ENCODE peak calls at places on chromosome 1, in six cellular contexts. One of them, this sample, is unnamed.

GRCh38 chr1:63847308-63847910 is 73.6 kb downstream of the ROR1 start:
- DNase-seq in GM23248: no peak
- DNase-seq in astrocyte: no peak
- DNase-seq in SK-N-SH: no peak
- DNase-seq in K562: no peak
- DNase-seq in OCI-LY7: no peak
- DNase-seq in this sample: no peak

GRCh38 chr1:207004931-207005830 is 27.4 kb downstream of the C1orf116 start:
- DNase-seq in GM23248: peak
- DNase-seq in astrocyte: peak
- DNase-seq in SK-N-SH: peak
- DNase-seq in K562: peak
- DNase-seq in OCI-LY7: peak
- DNase-seq in this sample: peak

GRCh38 chr1:186887198-186887597 is 58.4 kb downstream of the PLA2G4A start:
- DNase-seq in GM23248: no peak
- DNase-seq in astrocyte: peak
- DNase-seq in SK-N-SH: no peak
- DNase-seq in K562: no peak
- DNase-seq in OCI-LY7: no peak
- DNase-seq in this sample: no peak

GRCh38 chr1:209427811-209428210 is 155.7 kb upstream of the CAMK1G start:
- DNase-seq in GM23248: no peak
- DNase-seq in astrocyte: no peak
- DNase-seq in SK-N-SH: no peak
- DNase-seq in K562: peak
- DNase-seq in OCI-LY7: no peak
- DNase-seq in this sample: no peak

GRCh38 chr1:78519446-78519845 is 28.7 kb downstream of the PTGFR start:
- DNase-seq in GM23248: peak
- DNase-seq in astrocyte: peak
- DNase-seq in SK-N-SH: no peak
- DNase-seq in K562: no peak
- DNase-seq in OCI-LY7: no peak
- DNase-seq in this sample: no peak

GRCh38 chr1:29645586-29645985 is 409.3 kb downstream of the PTPRU start:
- DNase-seq in GM23248: no peak
- DNase-seq in astrocyte: no peak
- DNase-seq in SK-N-SH: no peak
- DNase-seq in K562: no peak
- DNase-seq in OCI-LY7: no peak
- DNase-seq in this sample: no peak

GRCh38 chr1:41598325-41598724 is 113.8 kb upstream of the EDN2 start:
- DNase-seq in GM23248: no peak
- DNase-seq in astrocyte: no peak
- DNase-seq in SK-N-SH: no peak
- DNase-seq in K562: no peak
- DNase-seq in OCI-LY7: no peak
- DNase-seq in this sample: no peak

GRCh38 chr1:245797592-245798366 is 643.0 kb downstream of the KIF26B start:
- DNase-seq in GM23248: peak
- DNase-seq in astrocyte: peak
- DNase-seq in SK-N-SH: no peak
- DNase-seq in K562: peak
- DNase-seq in OCI-LY7: peak
- DNase-seq in this sample: no peak

GRCh38 chr1:182972231-182972630 is 19.3 kb upstream of the SHCBP1L start:
- DNase-seq in GM23248: no peak
- DNase-seq in astrocyte: no peak
- DNase-seq in SK-N-SH: no peak
- DNase-seq in K562: no peak
- DNase-seq in OCI-LY7: no peak
- DNase-seq in this sample: no peak

GRCh38 chr1:238558156-238558555 is 667.4 kb upstream of the ZP4 start:
- DNase-seq in GM23248: peak
- DNase-seq in astrocyte: peak
- DNase-seq in SK-N-SH: no peak
- DNase-seq in K562: no peak
- DNase-seq in OCI-LY7: no peak
- DNase-seq in this sample: no peak

GRCh38 chr1:53326598-53327182 is 1.2 kb downstream of the LRP8 start:
- DNase-seq in GM23248: peak
- DNase-seq in astrocyte: peak
- DNase-seq in SK-N-SH: peak
- DNase-seq in K562: peak
- DNase-seq in OCI-LY7: peak
- DNase-seq in this sample: peak

GRCh38 chr1:51966559-51966958 is 23.9 kb downstream of the RAB3B start:
- DNase-seq in GM23248: no peak
- DNase-seq in astrocyte: no peak
- DNase-seq in SK-N-SH: no peak
- DNase-seq in K562: no peak
- DNase-seq in OCI-LY7: no peak
- DNase-seq in this sample: no peak

GRCh38 chr1:98049370-98050115 is 128.7 kb upstream of the DPYD start:
- DNase-seq in GM23248: peak
- DNase-seq in astrocyte: peak
- DNase-seq in SK-N-SH: peak
- DNase-seq in K562: no peak
- DNase-seq in OCI-LY7: no peak
- DNase-seq in this sample: no peak

GRCh38 chr1:1282998-1283397 is 2.8 kb downstream of the SCNN1D start:
- DNase-seq in GM23248: peak
- DNase-seq in astrocyte: peak
- DNase-seq in SK-N-SH: no peak
- DNase-seq in K562: no peak
- DNase-seq in OCI-LY7: no peak
- DNase-seq in this sample: no peak

GRCh38 chr1:89739013-89739843 is 81.6 kb upstream of the LRRC8D start:
- DNase-seq in GM23248: peak
- DNase-seq in astrocyte: peak
- DNase-seq in SK-N-SH: no peak
- DNase-seq in K562: peak
- DNase-seq in OCI-LY7: no peak
- DNase-seq in this sample: no peak

GRCh38 chr1:76179297-76179696 is 104.8 kb downstream of the ST6GALNAC3 start:
- DNase-seq in GM23248: no peak
- DNase-seq in astrocyte: no peak
- DNase-seq in SK-N-SH: no peak
- DNase-seq in K562: no peak
- DNase-seq in OCI-LY7: no peak
- DNase-seq in this sample: no peak

GRCh38 chr1:156419863-156420208 is 50.8 kb downstream of the RHBG start:
- DNase-seq in GM23248: no peak
- DNase-seq in astrocyte: no peak
- DNase-seq in SK-N-SH: peak
- DNase-seq in K562: peak
- DNase-seq in OCI-LY7: peak
- DNase-seq in this sample: no peak

GRCh38 chr1:56967900-56968832 is 2.4 kb upstream of the C8B start:
- DNase-seq in GM23248: peak
- DNase-seq in astrocyte: no peak
- DNase-seq in SK-N-SH: peak
- DNase-seq in K562: peak
- DNase-seq in OCI-LY7: no peak
- DNase-seq in this sample: no peak

GRCh38 chr1:54489627-54490240 is 58.3 kb upstream of the ACOT11 start:
- DNase-seq in GM23248: no peak
- DNase-seq in astrocyte: no peak
- DNase-seq in SK-N-SH: no peak
- DNase-seq in K562: no peak
- DNase-seq in OCI-LY7: no peak
- DNase-seq in this sample: no peak

GRCh38 chr1:245678866-245679411 is 524.2 kb downstream of the KIF26B start:
- DNase-seq in GM23248: no peak
- DNase-seq in astrocyte: no peak
- DNase-seq in SK-N-SH: no peak
- DNase-seq in K562: no peak
- DNase-seq in OCI-LY7: no peak
- DNase-seq in this sample: no peak

GRCh38 chr1:24175033-24175755 is 11.9 kb downstream of the IFNLR1 start:
- DNase-seq in GM23248: no peak
- DNase-seq in astrocyte: no peak
- DNase-seq in SK-N-SH: no peak
- DNase-seq in K562: no peak
- DNase-seq in OCI-LY7: no peak
- DNase-seq in this sample: no peak

GRCh38 chr1:247111259-247111635 is 7.1 kb upstream of the ZNF669 start:
- DNase-seq in GM23248: peak
- DNase-seq in astrocyte: no peak
- DNase-seq in SK-N-SH: peak
- DNase-seq in K562: peak
- DNase-seq in OCI-LY7: no peak
- DNase-seq in this sample: no peak

GRCh38 chr1:215730600-215730999 is 163.5 kb downstream of the KCTD3 start:
- DNase-seq in GM23248: no peak
- DNase-seq in astrocyte: no peak
- DNase-seq in SK-N-SH: no peak
- DNase-seq in K562: no peak
- DNase-seq in OCI-LY7: no peak
- DNase-seq in this sample: no peak

GRCh38 chr1:160954158-160955104 is at the start of gene ITLN2:
- DNase-seq in GM23248: peak
- DNase-seq in astrocyte: no peak
- DNase-seq in SK-N-SH: peak
- DNase-seq in K562: peak
- DNase-seq in OCI-LY7: peak
- DNase-seq in this sample: peak

GRCh38 chr1:198523183-198523942 is 17.1 kb downstream of the ATP6V1G3 start:
- DNase-seq in GM23248: no peak
- DNase-seq in astrocyte: no peak
- DNase-seq in SK-N-SH: no peak
- DNase-seq in K562: no peak
- DNase-seq in OCI-LY7: peak
- DNase-seq in this sample: no peak

GRCh38 chr1:72837781-72838180 is 555.4 kb upstream of the NEGR1 start:
- DNase-seq in GM23248: no peak
- DNase-seq in astrocyte: no peak
- DNase-seq in SK-N-SH: no peak
- DNase-seq in K562: no peak
- DNase-seq in OCI-LY7: no peak
- DNase-seq in this sample: no peak

GRCh38 chr1:66617362-66617761 is 83.4 kb downstream of the SGIP1 start:
- DNase-seq in GM23248: peak
- DNase-seq in astrocyte: no peak
- DNase-seq in SK-N-SH: peak
- DNase-seq in K562: no peak
- DNase-seq in OCI-LY7: no peak
- DNase-seq in this sample: no peak

GRCh38 chr1:169309178-169310166 is 58.1 kb downstream of the NME7 start:
- DNase-seq in GM23248: no peak
- DNase-seq in astrocyte: no peak
- DNase-seq in SK-N-SH: no peak
- DNase-seq in K562: peak
- DNase-seq in OCI-LY7: no peak
- DNase-seq in this sample: peak

GRCh38 chr1:170660874-170661645 is 2.9 kb upstream of the PRRX1 start:
- DNase-seq in GM23248: peak
- DNase-seq in astrocyte: no peak
- DNase-seq in SK-N-SH: peak
- DNase-seq in K562: no peak
- DNase-seq in OCI-LY7: no peak
- DNase-seq in this sample: no peak

GRCh38 chr1:107198581-107198980 is 57.7 kb downstream of the NTNG1 start:
- DNase-seq in GM23248: peak
- DNase-seq in astrocyte: peak
- DNase-seq in SK-N-SH: no peak
- DNase-seq in K562: no peak
- DNase-seq in OCI-LY7: no peak
- DNase-seq in this sample: no peak

GRCh38 chr1:115332813-115333608 is 5.0 kb downstream of the NGF start:
- DNase-seq in GM23248: peak
- DNase-seq in astrocyte: peak
- DNase-seq in SK-N-SH: no peak
- DNase-seq in K562: no peak
- DNase-seq in OCI-LY7: no peak
- DNase-seq in this sample: no peak
- H3K4me2 ChIP-seq in GM23248: peak
- H3K4me2 ChIP-seq in astrocyte: peak
- H3K4me2 ChIP-seq in SK-N-SH: peak
- H3K4me2 ChIP-seq in K562: no peak
- H3K4me2 ChIP-seq in OCI-LY7: no peak
- H3K4me2 ChIP-seq in this sample: no peak

GRCh38 chr1:112817555-112818373 is 102.6 kb upstream of the PPM1J start:
- DNase-seq in GM23248: no peak
- DNase-seq in astrocyte: no peak
- DNase-seq in SK-N-SH: no peak
- DNase-seq in K562: peak
- DNase-seq in OCI-LY7: no peak
- DNase-seq in this sample: no peak

GRCh38 chr1:112815376-112815775 is 100.2 kb upstream of the PPM1J start:
- DNase-seq in GM23248: no peak
- DNase-seq in astrocyte: no peak
- DNase-seq in SK-N-SH: no peak
- DNase-seq in K562: no peak
- DNase-seq in OCI-LY7: no peak
- DNase-seq in this sample: no peak

DNA sequence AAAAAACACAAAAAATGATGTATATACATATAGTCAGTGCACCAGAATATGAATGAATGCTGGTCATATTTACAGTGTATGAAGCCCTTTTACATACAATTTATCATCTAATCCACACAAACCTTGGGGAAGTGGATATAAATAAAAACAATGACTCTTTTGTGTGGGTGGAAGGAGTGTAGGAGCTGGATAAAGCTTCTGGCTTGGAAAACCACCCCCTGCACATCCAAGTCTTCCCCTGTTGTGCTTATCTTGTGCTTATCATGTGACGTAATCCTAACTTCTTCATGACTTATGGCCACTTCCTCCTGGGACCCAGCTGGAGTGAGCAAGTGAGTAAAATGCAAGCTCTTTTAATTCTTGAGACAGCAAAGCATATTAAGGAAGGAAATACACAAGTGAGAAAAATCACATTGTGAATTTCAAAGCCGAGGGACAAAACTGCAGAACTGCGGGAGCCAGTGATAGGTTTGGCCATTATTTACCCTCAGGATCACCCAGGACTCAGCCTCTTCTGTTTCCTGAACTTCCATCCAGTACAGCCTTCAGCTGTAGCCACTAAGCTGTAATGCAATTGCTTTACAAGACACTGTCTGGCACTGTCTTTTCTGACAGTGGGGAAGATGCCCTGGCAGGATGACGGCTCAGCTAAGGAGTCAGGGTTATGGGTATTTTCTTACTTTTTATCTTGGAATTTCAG is 104.0 kb upstream of the PPM1J start:
- DNase-seq in GM23248: peak
- DNase-seq in astrocyte: peak
- DNase-seq in SK-N-SH: no peak
- DNase-seq in K562: peak
- DNase-seq in OCI-LY7: no peak
- DNase-seq in this sample: no peak
- H2AFZ ChIP-seq in GM23248: peak
- H2AFZ ChIP-seq in astrocyte: no peak
- H2AFZ ChIP-seq in SK-N-SH: peak
- H2AFZ ChIP-seq in K562: peak
- H2AFZ ChIP-seq in OCI-LY7: no peak
- H2AFZ ChIP-seq in this sample: no peak

GRCh38 chr1:94832446-94832845 is 12.3 kb downstream of the SLC44A3 start:
- DNase-seq in GM23248: peak
- DNase-seq in astrocyte: no peak
- DNase-seq in SK-N-SH: no peak
- DNase-seq in K562: no peak
- DNase-seq in OCI-LY7: no peak
- DNase-seq in this sample: no peak
- H3K4me2 ChIP-seq in GM23248: no peak
- H3K4me2 ChIP-seq in astrocyte: no peak
- H3K4me2 ChIP-seq in SK-N-SH: no peak
- H3K4me2 ChIP-seq in K562: no peak
- H3K4me2 ChIP-seq in OCI-LY7: no peak
- H3K4me2 ChIP-seq in this sample: no peak

GRCh38 chr1:202709276-202710041 is 795 bp downstream of the SYT2 start:
- DNase-seq in GM23248: no peak
- DNase-seq in astrocyte: no peak
- DNase-seq in SK-N-SH: peak
- DNase-seq in K562: peak
- DNase-seq in OCI-LY7: no peak
- DNase-seq in this sample: no peak
- H2AFZ ChIP-seq in GM23248: no peak
- H2AFZ ChIP-seq in astrocyte: no peak
- H2AFZ ChIP-seq in SK-N-SH: no peak
- H2AFZ ChIP-seq in K562: no peak
- H2AFZ ChIP-seq in OCI-LY7: no peak
- H2AFZ ChIP-seq in this sample: no peak